ENCODE peak calls at places on chromosomes 3 and 15, in nine cellular contexts. K, E, J, W, F, I, L, U and T are unnamed samples. For H3K4me1, the result is how much of the 10 kb centered on the place peaks cover.

GRCh38 chr3:171811059-171811912 is 1.0 kb upstream of the PLD1 start:
- DNase-seq in K (no peak), E (no peak), J (no peak), W (peak), F (peak), I (no peak), L (peak), U (peak), T (no peak)

GRCh38 chr3:136377499-136377898 is 127.4 kb downstream of the PCCB start:
- DNase-seq in K (no peak), E (no peak), J (no peak), W (no peak), F (no peak), I (no peak), L (no peak), U (no peak), T (no peak)

GRCh38 chr15:64282701-64283100 is 73.3 kb downstream of the CSNK1G1 start:
- DNase-seq in K (no peak), E (no peak), J (no peak), W (no peak), F (no peak), I (no peak), L (peak), U (no peak), T (no peak)

GRCh38 chr3:138935864-138936762 is 10.8 kb downstream of the FOXL2 start:
- DNase-seq in K (peak), E (peak), J (peak), W (peak), F (peak), I (peak), L (peak), U (peak), T (peak)

GRCh38 chr3:129059311-129059975 is 1.1 kb upstream of the GP9 start:
- DNase-seq in K (no peak), E (peak), J (no peak), W (no peak), F (no peak), I (no peak), L (no peak), U (no peak), T (peak)

GRCh38 chr3:100401674-100402036 is 316 bp downstream of the LNP1 start:
- DNase-seq in K (peak), E (peak), J (peak), W (peak), F (peak), I (no peak), L (no peak), U (peak), T (peak)

GRCh38 chr3:158668506-158668905 is 3.9 kb downstream of the LXN start:
- DNase-seq in K (no peak), E (no peak), J (no peak), W (peak), F (no peak), I (no peak), L (peak), U (no peak), T (no peak)

GRCh38 chr3:29100292-29100691 is 180.6 kb upstream of the RBMS3 start:
- DNase-seq in K (no peak), E (no peak), J (no peak), W (no peak), F (no peak), I (no peak), L (no peak), U (no peak), T (no peak)

GRCh38 chr3:187714404-187714979 is 12.1 kb upstream of the RTP2 start:
- DNase-seq in K (peak), E (no peak), J (peak), W (peak), F (peak), I (peak), L (peak), U (peak), T (no peak)

GRCh38 chr3:49681543-49681942 is 7.4 kb downstream of the APEH start:
- DNase-seq in K (no peak), E (no peak), J (no peak), W (no peak), F (no peak), I (no peak), L (no peak), U (no peak), T (no peak)

GRCh38 chr3:178618197-178618596 is 82.0 kb downstream of the KCNMB2 start:
- DNase-seq in K (no peak), E (no peak), J (no peak), W (peak), F (no peak), I (no peak), L (no peak), U (no peak), T (no peak)

GRCh38 chr3:31634485-31634884 is 101.8 kb downstream of the STT3B start:
- DNase-seq in K (no peak), E (no peak), J (no peak), W (peak), F (no peak), I (no peak), L (no peak), U (no peak), T (no peak)

GRCh38 chr3:19931180-19931692 is 2.8 kb downstream of the EFHB start:
- DNase-seq in K (no peak), E (no peak), J (no peak), W (no peak), F (no peak), I (no peak), L (no peak), U (no peak), T (no peak)

GRCh38 chr15:70835415-70835814 is 18.5 kb downstream of the LARP6 start:
- DNase-seq in K (no peak), E (no peak), J (no peak), W (no peak), F (peak), I (no peak), L (no peak), U (peak), T (peak)

GRCh38 chr3:32487781-32488526 is 14.7 kb downstream of the CMTM6 start:
- DNase-seq in K (no peak), E (no peak), J (no peak), W (peak), F (no peak), I (no peak), L (no peak), U (no peak), T (no peak)

GRCh38 chr3:14921811-14922705 is 25.3 kb upstream of the NR2C2 start:
- DNase-seq in K (no peak), E (no peak), J (no peak), W (no peak), F (no peak), I (no peak), L (no peak), U (peak), T (no peak)

GRCh38 chr3:72395654-72396415 is 452.4 kb downstream of the SHQ1 start:
- DNase-seq in K (no peak), E (no peak), J (no peak), W (no peak), F (no peak), I (no peak), L (no peak), U (no peak), T (no peak)

GRCh38 chr3:184559336-184559735 is 2.2 kb upstream of the EPHB3 start:
- DNase-seq in K (no peak), E (peak), J (no peak), W (no peak), F (no peak), I (no peak), L (no peak), U (no peak), T (peak)

GRCh38 chr3:184911570-184911969 is 99.6 kb downstream of the VPS8 start:
- DNase-seq in K (no peak), E (no peak), J (no peak), W (no peak), F (no peak), I (no peak), L (peak), U (no peak), T (no peak)

GRCh38 chr3:146449584-146449983 is 19.8 kb downstream of the PLSCR2 start:
- DNase-seq in K (no peak), E (no peak), J (no peak), W (no peak), F (no peak), I (no peak), L (no peak), U (no peak), T (no peak)

GRCh38 chr3:70889162-70890045 is 577.0 kb upstream of the MDFIC2 start:
- DNase-seq in K (no peak), E (no peak), J (no peak), W (peak), F (no peak), I (no peak), L (no peak), U (no peak), T (no peak)

GRCh38 chr3:45551214-45552010 is 43.1 kb upstream of the LIMD1 start:
- DNase-seq in K (peak), E (no peak), J (no peak), W (peak), F (peak), I (peak), L (no peak), U (peak), T (peak)

GRCh38 chr3:124168271-124168670 is 176.3 kb upstream of the ROPN1 start:
- DNase-seq in K (no peak), E (no peak), J (no peak), W (peak), F (no peak), I (no peak), L (no peak), U (no peak), T (no peak)

GRCh38 chr15:49101536-49101935 is 53.9 kb downstream of the COPS2 start:
- DNase-seq in K (no peak), E (no peak), J (no peak), W (peak), F (no peak), I (no peak), L (no peak), U (no peak), T (no peak)

GRCh38 chr15:36753173-36753572 is 173.7 kb downstream of the CDIN1 start:
- DNase-seq in K (peak), E (no peak), J (no peak), W (no peak), F (no peak), I (no peak), L (peak), U (no peak), T (no peak)

GRCh38 chr3:152100491-152101086 is 168.1 kb upstream of the MBNL1 start:
- DNase-seq in K (peak), E (no peak), J (no peak), W (no peak), F (no peak), I (no peak), L (no peak), U (no peak), T (no peak)

GRCh38 chr3:38133557-38134405 is 3.1 kb downstream of the ACAA1 start:
- DNase-seq in K (peak), E (peak), J (no peak), W (no peak), F (no peak), I (no peak), L (no peak), U (no peak), T (no peak)

DNA sequence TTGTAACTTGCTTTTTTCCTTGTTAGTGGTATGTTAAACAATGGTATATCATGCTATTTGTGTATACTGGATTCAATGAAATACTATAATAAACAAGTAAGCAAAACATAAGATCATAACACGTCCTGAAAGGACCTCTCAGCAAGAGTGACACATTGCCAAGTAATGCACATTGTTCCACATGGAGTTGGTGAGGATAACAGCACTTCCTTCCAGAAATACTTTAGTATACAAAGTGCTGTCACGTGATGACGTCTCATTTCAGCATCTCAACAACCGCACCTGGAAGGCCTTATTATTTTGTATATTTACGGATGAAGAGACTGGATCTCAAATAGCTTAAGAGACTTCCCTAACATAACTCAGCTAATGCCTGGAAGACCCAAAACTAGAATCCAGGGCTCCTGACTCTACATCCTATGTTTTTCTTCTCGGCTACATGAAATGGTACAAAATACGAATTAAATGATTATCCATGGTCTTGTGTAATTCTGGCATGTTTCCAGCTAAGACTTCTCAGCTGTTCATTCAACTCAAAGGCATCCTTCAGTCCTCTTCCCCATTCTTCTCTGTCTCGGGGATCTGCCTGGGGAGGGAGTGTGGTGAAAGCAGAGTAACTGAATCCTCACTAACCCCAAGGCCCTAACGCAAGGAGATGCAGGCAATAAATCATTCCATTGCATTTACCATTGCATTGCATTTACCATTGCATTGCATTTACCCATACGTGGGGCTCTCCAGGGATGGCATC is 79.1 kb downstream of the LIPC start:
- DNase-seq in K (no peak), E (no peak), J (no peak), W (peak), F (no peak), I (no peak), L (no peak), U (no peak), T (no peak)
- H3K4me1 ChIP-seq in K (under half), E (under half), J (under half), W (under half), F (under half), I (under half), L (under half), U (under half), T (under half)

GRCh38 chr15:92455271-92455670 is 61.6 kb downstream of the ST8SIA2 start:
- DNase-seq in K (no peak), E (no peak), J (no peak), W (no peak), F (no peak), I (no peak), L (no peak), U (no peak), T (no peak)
- H3K4me1 ChIP-seq in K (under half), E (under half), J (under half), W (under half), F (under half), I (under half), L (under half), U (under half), T (under half)

DNA sequence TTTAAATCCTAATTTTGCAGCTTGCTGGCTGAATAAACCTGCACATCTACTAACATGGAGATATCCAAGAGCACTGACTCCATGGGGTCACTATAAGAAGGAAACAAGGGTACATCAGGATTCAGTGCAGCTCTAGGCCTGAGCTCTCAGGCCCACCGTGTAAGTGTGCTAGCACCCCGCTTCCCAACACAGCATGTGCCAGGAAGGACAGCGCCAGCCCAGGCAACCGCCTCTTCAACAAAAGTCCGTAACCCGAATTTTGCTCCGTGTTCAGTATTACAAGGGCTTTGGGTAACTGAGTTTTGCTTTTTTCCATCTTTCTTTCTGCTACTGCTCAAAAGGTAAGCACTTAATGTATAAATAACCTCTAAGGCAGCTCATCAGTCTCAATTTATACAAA is 89.8 kb downstream of the LRIG1 start:
- DNase-seq in K (no peak), E (no peak), J (no peak), W (no peak), F (peak), I (no peak), L (no peak), U (peak), T (no peak)
- H3K4me1 ChIP-seq in K (under half), E (under half), J (under half), W (under half), F (under half), I (under half), L (under half), U (under half), T (under half)

DNA sequence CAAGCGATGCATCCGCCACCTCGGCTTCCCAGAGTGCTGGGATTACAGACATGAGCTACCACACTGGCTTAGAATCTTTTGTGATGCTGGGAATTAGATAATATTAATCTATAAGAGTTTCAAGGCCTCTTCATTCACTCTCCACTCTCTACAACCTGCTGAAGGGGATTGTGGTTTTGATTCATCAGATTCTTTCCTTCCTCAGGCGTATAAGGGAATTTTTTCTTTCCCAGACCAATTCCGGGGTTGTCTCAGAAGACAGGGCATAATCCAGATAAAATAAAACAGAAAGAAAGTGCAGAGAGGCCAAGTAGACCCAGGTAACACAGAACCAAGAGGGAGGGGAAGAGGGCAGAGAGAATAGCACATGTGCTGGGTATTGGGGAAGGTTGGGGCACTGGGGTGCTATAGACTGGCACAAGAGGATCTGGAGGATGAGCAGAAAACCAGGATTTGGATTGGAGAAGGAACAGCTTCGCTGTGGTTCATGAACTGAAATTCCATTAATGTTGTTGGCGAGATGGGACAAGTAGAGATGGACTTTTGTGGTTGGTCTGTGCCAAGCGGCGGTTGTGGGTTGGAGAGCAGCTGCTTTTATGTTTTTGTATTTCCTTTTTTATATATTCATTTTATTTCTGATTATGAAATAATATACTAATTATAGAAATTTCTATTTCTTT is 12.8 kb downstream of the ARL6IP5 start:
- DNase-seq in K (no peak), E (no peak), J (no peak), W (no peak), F (no peak), I (no peak), L (no peak), U (no peak), T (no peak)
- H3K4me1 ChIP-seq in K (under half), E (half or more), J (half or more), W (under half), F (under half), I (under half), L (under half), U (under half), T (under half)

GRCh38 chr3:51386852-51387229 is 1.8 kb downstream of the MANF start:
- DNase-seq in K (no peak), E (no peak), J (no peak), W (no peak), F (no peak), I (no peak), L (no peak), U (no peak), T (peak)
- H3K4me1 ChIP-seq in K (under half), E (half or more), J (half or more), W (under half), F (under half), I (under half), L (under half), U (under half), T (under half)

GRCh38 chr15:74396445-74397238 is 29.2 kb upstream of the CYP11A1 start:
- DNase-seq in K (peak), E (no peak), J (no peak), W (no peak), F (no peak), I (peak), L (no peak), U (no peak), T (no peak)

GRCh38 chr15:74394090-74394846 is 26.8 kb upstream of the CYP11A1 start:
- DNase-seq in K (no peak), E (no peak), J (no peak), W (no peak), F (no peak), I (no peak), L (no peak), U (no peak), T (no peak)

GRCh38 chr15:74396146-74396438 is 28.6 kb upstream of the CYP11A1 start:
- DNase-seq in K (no peak), E (no peak), J (no peak), W (no peak), F (no peak), I (no peak), L (no peak), U (no peak), T (no peak)

GRCh38 chr15:74397239-74398068 is 30.0 kb upstream of the CYP11A1 start:
- DNase-seq in K (no peak), E (no peak), J (no peak), W (no peak), F (no peak), I (no peak), L (no peak), U (no peak), T (no peak)

DNA sequence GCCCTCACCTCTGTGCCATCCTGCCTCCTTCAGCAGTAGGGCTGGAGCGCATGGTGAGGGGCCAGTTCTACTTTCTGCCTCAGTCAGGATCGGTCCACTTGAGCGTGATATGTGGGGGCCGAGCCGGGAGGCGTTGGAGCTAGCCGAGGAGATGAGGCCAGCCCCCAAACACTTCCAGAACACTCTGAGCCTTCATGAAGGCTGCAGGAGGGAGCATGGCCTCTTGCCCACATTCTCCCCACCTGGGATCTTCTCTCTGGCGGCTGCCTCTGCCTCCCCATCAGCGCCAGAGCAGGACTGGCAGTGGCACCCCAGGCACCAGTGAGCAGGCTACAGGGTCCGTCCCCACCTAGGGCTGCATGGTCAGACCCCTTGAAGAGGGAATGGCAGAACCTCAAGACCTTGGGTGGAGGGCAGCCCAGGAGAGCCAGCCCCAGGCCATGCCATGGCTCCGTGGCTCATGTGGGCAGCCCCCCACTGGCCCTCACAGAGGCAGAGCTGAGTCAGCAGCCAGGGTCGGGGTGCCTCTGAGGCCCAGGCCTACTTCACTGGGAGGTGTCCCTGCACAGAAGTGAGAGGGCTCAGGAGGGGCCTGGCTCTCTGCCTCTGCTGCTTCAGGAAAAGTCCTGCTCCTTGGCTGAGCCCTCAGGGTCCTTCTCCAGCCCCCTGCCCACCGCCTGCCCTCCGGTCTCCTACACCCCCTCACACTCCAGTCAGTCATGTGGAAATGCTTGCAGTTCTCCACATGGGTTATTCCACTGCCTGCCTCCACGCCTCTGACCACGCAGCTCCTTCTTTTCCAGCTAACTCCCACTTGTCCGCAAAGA is 28.1 kb upstream of the CYP11A1 start:
- DNase-seq in K (no peak), E (no peak), J (no peak), W (no peak), F (no peak), I (no peak), L (no peak), U (no peak), T (no peak)
- H3K4me1 ChIP-seq in K (under half), E (under half), J (under half), W (half or more), F (under half), I (half or more), L (under half), U (under half), T (under half)